ENCODE peak calls at places on chromosomes 6 and 20, in nine cellular contexts. E, S, B, Y, T, Z, P, K and C are unnamed samples.

GRCh38 chr6:39309942-39310531 is 4.2 kb downstream of the KCNK17 start:
- DNase-seq in E (peak), S (peak), B (peak), Y (peak), T (peak), Z (peak), P (peak), K (peak), C (peak)

GRCh38 chr20:56429496-56429895 is 17.4 kb downstream of the CASS4 start:
- DNase-seq in E (no peak), S (no peak), B (peak), Y (no peak), T (no peak), Z (no peak), P (peak), K (no peak), C (no peak)

GRCh38 chr6:135146160-135146920 is 34.8 kb upstream of the MYB start:
- DNase-seq in E (no peak), S (no peak), B (no peak), Y (no peak), T (no peak), Z (no peak), P (peak), K (no peak), C (no peak)

GRCh38 chr6:78947962-78948361 is 80.6 kb downstream of the IRAK1BP1 start:
- DNase-seq in E (no peak), S (no peak), B (no peak), Y (no peak), T (no peak), Z (no peak), P (peak), K (no peak), C (no peak)

GRCh38 chr6:31575335-31575901 is at the start of gene TNF:
- DNase-seq in E (peak), S (no peak), B (peak), Y (no peak), T (peak), Z (peak), P (no peak), K (peak), C (peak)

GRCh38 chr20:61844621-61845020 is 221.1 kb downstream of the TAF4 start:
- DNase-seq in E (no peak), S (no peak), B (no peak), Y (no peak), T (no peak), Z (no peak), P (no peak), K (no peak), C (peak)

GRCh38 chr6:88513920-88514319 is 347.8 kb upstream of the CNR1 start:
- DNase-seq in E (no peak), S (no peak), B (no peak), Y (no peak), T (no peak), Z (no peak), P (no peak), K (no peak), C (no peak)

GRCh38 chr6:94278146-94278545 is 858.8 kb upstream of the EPHA7 start:
- DNase-seq in E (no peak), S (no peak), B (no peak), Y (no peak), T (no peak), Z (no peak), P (no peak), K (no peak), C (no peak)

GRCh38 chr6:131635384-131636340 is 1.4 kb upstream of the ENPP3 start:
- DNase-seq in E (no peak), S (no peak), B (no peak), Y (no peak), T (no peak), Z (no peak), P (no peak), K (no peak), C (no peak)

GRCh38 chr6:114284281-114284680 is 58.5 kb downstream of the HS3ST5 start:
- DNase-seq in E (no peak), S (no peak), B (no peak), Y (no peak), T (no peak), Z (no peak), P (peak), K (no peak), C (no peak)

GRCh38 chr6:1500874-1501273 is 108.8 kb upstream of the FOXC1 start:
- DNase-seq in E (no peak), S (no peak), B (no peak), Y (no peak), T (no peak), Z (no peak), P (no peak), K (no peak), C (peak)

GRCh38 chr20:32218156-32218900 is 10.6 kb downstream of the POFUT1 start:
- DNase-seq in E (no peak), S (no peak), B (no peak), Y (no peak), T (no peak), Z (no peak), P (no peak), K (no peak), C (no peak)

GRCh38 chr6:109303647-109304283 is 78.5 kb downstream of the CD164 start:
- DNase-seq in E (no peak), S (no peak), B (no peak), Y (no peak), T (no peak), Z (no peak), P (no peak), K (no peak), C (no peak)

GRCh38 chr6:116763871-116764270 is 1.6 kb downstream of the FAM162B start:
- DNase-seq in E (no peak), S (no peak), B (no peak), Y (no peak), T (no peak), Z (no peak), P (no peak), K (no peak), C (no peak)

GRCh38 chr20:37932919-37933318 is 30.0 kb downstream of the VSTM2L start:
- DNase-seq in E (no peak), S (no peak), B (no peak), Y (no peak), T (no peak), Z (no peak), P (no peak), K (no peak), C (no peak)

GRCh38 chr6:127924031-127924430 is 23.2 kb upstream of the THEMIS start:
- DNase-seq in E (no peak), S (no peak), B (no peak), Y (no peak), T (no peak), Z (no peak), P (no peak), K (no peak), C (no peak)

GRCh38 chr6:16637635-16638034 is 123.6 kb downstream of the ATXN1 start:
- DNase-seq in E (no peak), S (no peak), B (no peak), Y (no peak), T (no peak), Z (no peak), P (no peak), K (no peak), C (no peak)